ENCODE peak calls at places on chromosomes 1 and 21, in five cellular contexts. Z is prostate gland, B is A549, T is stomach, N is IMR-90. A is an unnamed sample.
A peak's percentile ranks its signal among the peaks of the same experiment; 100 is the strongest.

GRCh38 chr1:162070094-162070748 is 730 bp downstream of the NOS1AP start:
- DNase-seq in Z (peak; percentile 40), B (peak; percentile 8), T (peak; percentile 42), N (no peak), A (no peak)

GRCh38 chr1:31054349-31054748 is 11.2 kb downstream of the PUM1 start:
- DNase-seq in Z (no peak), B (no peak), T (no peak), N (peak; percentile 38), A (no peak)

GRCh38 chr1:109304221-109304915 is 2.4 kb downstream of the MYBPHL start:
- DNase-seq in Z (no peak), B (no peak), T (no peak), N (no peak), A (no peak)

GRCh38 chr1:85421179-85421578 is 43.8 kb downstream of the DDAH1 start:
- DNase-seq in Z (no peak), B (no peak), T (no peak), N (no peak), A (no peak)

GRCh38 chr1:244918422-244919319 is 54.3 kb upstream of the HNRNPU start:
- DNase-seq in Z (peak; percentile 8), B (peak; percentile 49), T (peak; percentile 26), N (peak; percentile 12), A (peak; percentile 89)

GRCh38 chr1:2494323-2494693 is 18.2 kb downstream of the PLCH2 start:
- DNase-seq in Z (peak; percentile 85), B (peak; percentile 38), T (no peak), N (peak; percentile 45), A (no peak)

GRCh38 chr1:113515498-113515897 is 125.2 kb downstream of the MAGI3 start:
- DNase-seq in Z (no peak), B (no peak), T (no peak), N (peak; percentile 74), A (no peak)

GRCh38 chr1:27045973-27046558 is 33.4 kb upstream of the TENT5B start:
- DNase-seq in Z (peak; percentile 39), B (peak; percentile 66), T (peak; percentile 69), N (peak; percentile 71), A (peak; percentile 89)

GRCh38 chr21:26801524-26801923 is 43.7 kb downstream of the ADAMTS1 start:
- DNase-seq in Z (no peak), B (no peak), T (no peak), N (peak; percentile 94), A (no peak)

GRCh38 chr1:12113433-12114339 is 50.6 kb downstream of the TNFRSF8 start:
- DNase-seq in Z (no peak), B (no peak), T (no peak), N (peak; percentile 63), A (peak; percentile 28)

GRCh38 chr1:162498442-162498785 is 796 bp downstream of the UHMK1 start:
- DNase-seq in Z (no peak), B (no peak), T (no peak), N (peak; percentile 2), A (no peak)

GRCh38 chr21:42199488-42200463 is 19.2 kb upstream of the ABCG1 start:
- DNase-seq in Z (peak; percentile 29), B (peak; percentile 10), T (no peak), N (peak; percentile 77), A (no peak)

GRCh38 chr1:16189003-16189402 is 23.4 kb downstream of the ARHGEF19 start:
- DNase-seq in Z (no peak), B (no peak), T (no peak), N (no peak), A (no peak)

GRCh38 chr21:44319407-44320065 is 19.7 kb downstream of the CFAP410 start:
- DNase-seq in Z (no peak), B (no peak), T (no peak), N (no peak), A (no peak)

GRCh38 chr21:44316277-44316900 is 16.5 kb downstream of the PFKL start:
- DNase-seq in Z (no peak), B (no peak), T (no peak), N (no peak), A (no peak)

GRCh38 chr21:44317241-44317782 is 17.5 kb downstream of the PFKL start:
- DNase-seq in Z (no peak), B (no peak), T (no peak), N (no peak), A (no peak)

GRCh38 chr21:44318489-44319285 is 18.8 kb downstream of the PFKL start:
- DNase-seq in Z (no peak), B (no peak), T (no peak), N (no peak), A (no peak)

GRCh38 chr21:44317871-44318270 is 18.0 kb downstream of the PFKL start:
- DNase-seq in Z (no peak), B (no peak), T (no peak), N (no peak), A (no peak)
- TF ChIP-seq POLR2A in Z (no peak), B (no peak), T (no peak), N (no peak), A (no peak)

GRCh38 chr1:92817986-92818764 is 13.7 kb upstream of the RPL5 start:
- DNase-seq in Z (no peak), B (peak; percentile 23), T (no peak), N (no peak), A (no peak)
- TF ChIP-seq CTCF in Z (peak; percentile 58), B (peak; percentile 29), T (peak; percentile 76), N (peak; percentile 61), A (peak; percentile 58)

DNA sequence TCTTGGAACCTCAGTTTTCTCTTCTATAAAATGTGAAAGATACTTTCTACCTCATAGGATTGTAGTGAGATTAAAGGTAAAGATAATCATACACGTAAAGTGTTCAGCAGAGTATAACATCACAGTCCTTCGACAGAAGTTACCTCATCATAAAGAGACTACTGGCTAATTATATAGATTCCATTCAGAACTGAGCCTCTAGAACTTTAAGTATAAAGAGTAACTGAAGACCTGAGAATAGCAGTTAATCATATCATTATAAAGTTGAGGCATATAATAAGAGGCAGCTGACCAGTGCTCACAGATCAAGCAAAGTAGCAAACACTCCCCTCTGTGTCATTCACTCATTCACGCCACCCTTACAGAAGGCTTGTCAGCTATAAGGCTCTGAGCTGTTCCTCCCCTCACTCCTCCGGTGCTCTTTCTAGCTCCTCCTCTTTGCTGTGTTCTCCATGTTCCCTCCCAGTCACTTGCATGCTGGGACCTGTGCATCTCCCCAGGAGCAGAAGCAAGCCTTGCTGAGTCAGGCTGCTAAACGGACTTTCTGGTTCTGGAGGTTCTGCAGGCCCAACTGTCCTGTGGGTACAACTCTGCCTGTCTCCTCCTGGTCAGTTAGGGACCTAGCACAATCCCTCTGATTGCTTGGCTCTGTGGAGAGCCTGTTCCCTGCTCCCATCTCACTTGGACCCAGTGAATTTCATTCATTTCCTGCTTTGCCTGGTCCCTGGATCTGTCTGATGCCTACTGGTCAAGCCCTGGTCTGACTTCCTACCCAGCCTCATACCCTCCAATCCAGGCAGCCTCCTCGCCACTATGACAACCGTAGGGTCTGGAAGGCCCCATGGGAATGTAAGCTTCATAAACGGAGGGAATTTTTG is 28.3 kb upstream of the LY9 start:
- DNase-seq in Z (no peak), B (no peak), T (no peak), N (no peak), A (no peak)
- TF ChIP-seq POLR2A in Z (no peak), B (no peak), T (no peak), N (no peak), A (no peak)

GRCh38 chr1:223007250-223007649 is 135.8 kb downstream of the TLR5 start:
- DNase-seq in Z (no peak), B (no peak), T (no peak), N (no peak), A (no peak)

GRCh38 chr1:223000549-223001135 is 142.4 kb downstream of the TLR5 start:
- DNase-seq in Z (no peak), B (no peak), T (no peak), N (peak; percentile 12), A (no peak)

GRCh38 chr1:223006794-223007193 is 136.3 kb downstream of the TLR5 start:
- DNase-seq in Z (no peak), B (no peak), T (no peak), N (no peak), A (no peak)

GRCh38 chr1:223003549-223003948 is 139.5 kb downstream of the TLR5 start:
- DNase-seq in Z (no peak), B (no peak), T (no peak), N (no peak), A (no peak)

DNA sequence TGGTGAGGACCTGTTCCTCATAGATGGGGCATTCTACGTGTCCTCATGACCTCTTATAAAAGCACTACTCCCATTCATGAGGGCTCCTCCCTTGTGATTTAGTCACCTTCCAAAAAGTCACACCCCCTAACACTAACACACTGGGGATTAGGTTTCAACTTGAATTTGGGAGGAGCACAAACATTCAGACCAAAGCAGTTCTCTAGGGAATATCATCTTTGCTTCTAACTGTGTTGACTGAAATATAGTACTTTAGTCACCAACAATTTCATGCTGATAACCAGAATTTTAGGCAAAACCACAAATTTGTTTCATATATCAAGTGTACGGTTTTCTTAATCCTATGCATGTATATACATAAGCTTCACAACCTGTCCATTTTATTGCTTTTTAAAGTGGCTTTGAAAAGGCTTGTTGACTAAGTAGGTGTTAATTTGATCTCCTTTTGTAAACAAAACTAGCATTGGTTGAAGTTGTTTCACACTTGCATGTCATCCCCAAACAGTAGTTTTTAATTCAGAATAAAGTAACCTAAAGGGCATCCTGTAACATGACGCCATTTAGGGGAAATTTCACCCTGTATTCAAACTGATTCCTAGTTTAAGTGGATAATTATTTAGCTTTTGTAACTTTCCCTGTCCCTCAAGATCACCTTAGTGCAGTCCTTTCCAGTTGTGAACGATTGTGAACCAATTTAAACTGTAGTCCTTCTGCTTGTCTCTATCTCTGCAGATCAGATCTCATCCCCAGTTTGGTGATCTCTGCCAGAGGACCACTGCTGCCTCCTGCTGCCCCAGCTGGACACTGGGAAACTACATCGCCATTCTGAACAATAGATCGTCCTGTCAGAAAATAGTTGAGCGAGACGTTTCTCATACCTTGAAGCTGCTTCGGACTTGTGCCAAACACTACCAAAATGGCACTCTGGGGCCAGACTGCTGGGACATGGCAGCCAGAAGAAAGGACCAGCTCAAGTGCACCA is 141.1 kb downstream of the TLR5 start:
- DNase-seq in Z (no peak), B (no peak), T (no peak), N (no peak), A (no peak)
- TF ChIP-seq CTCF in Z (no peak), B (peak; percentile 16), T (no peak), N (peak; percentile 35), A (no peak)

GRCh38 chr1:20787100-20787774 is at the start of gene HP1BP3:
- DNase-seq in Z (peak; percentile 69), B (peak; percentile 32), T (peak; percentile 83), N (peak; percentile 62), A (peak; percentile 94)
- TF ChIP-seq POLR2A in Z (peak; percentile 33), B (peak; percentile 73), T (no peak), N (peak; percentile 74), A (no peak)

DNA sequence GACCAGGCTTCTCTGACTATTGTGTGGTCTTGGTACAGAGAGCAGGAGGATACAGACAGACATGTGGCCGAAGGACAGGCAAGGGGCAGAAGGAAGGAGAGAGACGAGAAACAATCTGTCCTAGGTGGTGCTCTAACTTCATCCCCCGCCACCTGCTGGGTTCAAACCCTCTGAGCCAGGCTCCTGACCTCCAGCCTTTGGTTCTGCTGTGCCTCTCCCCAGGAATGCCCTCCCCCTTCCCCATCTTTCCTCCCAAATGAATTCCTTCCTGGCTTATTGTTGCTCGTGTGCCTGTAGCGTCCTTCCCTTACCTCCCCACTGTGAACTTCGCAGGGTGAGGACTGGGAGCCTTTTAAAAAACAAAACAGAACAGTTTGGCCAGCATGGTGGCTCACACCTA is 5.4 kb downstream of the TCEA3 start:
- DNase-seq in Z (no peak), B (no peak), T (no peak), N (no peak), A (no peak)
- TF ChIP-seq CTCF in Z (no peak), B (no peak), T (no peak), N (no peak), A (no peak)